ENCODE peak calls at places on chromosomes 11 and 22, in four cellular contexts. One of them, this sample, is unnamed.

GRCh38 chr11:85953491-85954143 is 98.4 kb downstream of the CCDC83 start:
- DNase-seq in T-cell: no peak
- DNase-seq in amniotic stem cell: no peak
- DNase-seq in activated CD8-positive, alpha-beta memory T cell treated with anti-CD3 and anti-CD28 coated beads for 4 hours: no peak
- DNase-seq in this sample: no peak

GRCh38 chr11:47412152-47412746 is 3.9 kb downstream of the SLC39A13 start:
- DNase-seq in activated CD8-positive, alpha-beta memory T cell treated with anti-CD3 and anti-CD28 coated beads for 4 hours: no peak
- DNase-seq in amniotic stem cell: no peak
- DNase-seq in T-cell: peak
- DNase-seq in this sample: peak

GRCh38 chr11:129803533-129803932 is 12.1 kb upstream of the TMEM45B start:
- DNase-seq in activated CD8-positive, alpha-beta memory T cell treated with anti-CD3 and anti-CD28 coated beads for 4 hours: no peak
- DNase-seq in amniotic stem cell: no peak
- DNase-seq in T-cell: no peak
- DNase-seq in this sample: peak

GRCh38 chr11:1870721-1871466 is 18.0 kb downstream of the LSP1 start:
- DNase-seq in T-cell: peak
- DNase-seq in activated CD8-positive, alpha-beta memory T cell treated with anti-CD3 and anti-CD28 coated beads for 4 hours: no peak
- DNase-seq in amniotic stem cell: no peak
- DNase-seq in this sample: no peak

GRCh38 chr11:917426-917825 is 6.8 kb upstream of the CHID1 start:
- DNase-seq in amniotic stem cell: no peak
- DNase-seq in T-cell: no peak
- DNase-seq in activated CD8-positive, alpha-beta memory T cell treated with anti-CD3 and anti-CD28 coated beads for 4 hours: no peak
- DNase-seq in this sample: peak

GRCh38 chr11:58024601-58025091 is 965 bp downstream of the OR9Q1 start:
- DNase-seq in amniotic stem cell: no peak
- DNase-seq in T-cell: no peak
- DNase-seq in activated CD8-positive, alpha-beta memory T cell treated with anti-CD3 and anti-CD28 coated beads for 4 hours: no peak
- DNase-seq in this sample: no peak

GRCh38 chr11:12502950-12503579 is 125.7 kb downstream of the PARVA start:
- DNase-seq in T-cell: no peak
- DNase-seq in activated CD8-positive, alpha-beta memory T cell treated with anti-CD3 and anti-CD28 coated beads for 4 hours: no peak
- DNase-seq in amniotic stem cell: no peak
- DNase-seq in this sample: no peak

GRCh38 chr11:3030289-3031070 is 26.7 kb downstream of the CARS1 start:
- DNase-seq in amniotic stem cell: no peak
- DNase-seq in T-cell: no peak
- DNase-seq in activated CD8-positive, alpha-beta memory T cell treated with anti-CD3 and anti-CD28 coated beads for 4 hours: no peak
- DNase-seq in this sample: no peak

GRCh38 chr22:33372875-33373274 is 314.7 kb upstream of the SYN3 start:
- DNase-seq in activated CD8-positive, alpha-beta memory T cell treated with anti-CD3 and anti-CD28 coated beads for 4 hours: no peak
- DNase-seq in amniotic stem cell: no peak
- DNase-seq in T-cell: no peak
- DNase-seq in this sample: no peak

GRCh38 chr11:105466582-105467228 is 143.2 kb upstream of the GRIA4 start:
- DNase-seq in amniotic stem cell: no peak
- DNase-seq in T-cell: no peak
- DNase-seq in activated CD8-positive, alpha-beta memory T cell treated with anti-CD3 and anti-CD28 coated beads for 4 hours: no peak
- DNase-seq in this sample: no peak

GRCh38 chr11:1502971-1503707 is 16.6 kb upstream of the MOB2 start:
- DNase-seq in T-cell: no peak
- DNase-seq in activated CD8-positive, alpha-beta memory T cell treated with anti-CD3 and anti-CD28 coated beads for 4 hours: no peak
- DNase-seq in amniotic stem cell: no peak
- DNase-seq in this sample: no peak

GRCh38 chr11:2580444-2581050 is 119.2 kb downstream of the KCNQ1OT1 start:
- DNase-seq in activated CD8-positive, alpha-beta memory T cell treated with anti-CD3 and anti-CD28 coated beads for 4 hours: no peak
- DNase-seq in amniotic stem cell: no peak
- DNase-seq in T-cell: no peak
- DNase-seq in this sample: no peak

GRCh38 chr11:114586797-114587196 is 8.8 kb downstream of the NXPE4 start:
- DNase-seq in amniotic stem cell: no peak
- DNase-seq in activated CD8-positive, alpha-beta memory T cell treated with anti-CD3 and anti-CD28 coated beads for 4 hours: no peak
- DNase-seq in T-cell: no peak
- DNase-seq in this sample: peak

GRCh38 chr22:25360411-25360810 is 141.0 kb downstream of the CRYBB2 start:
- DNase-seq in activated CD8-positive, alpha-beta memory T cell treated with anti-CD3 and anti-CD28 coated beads for 4 hours: no peak
- DNase-seq in T-cell: no peak
- DNase-seq in amniotic stem cell: no peak
- DNase-seq in this sample: no peak

GRCh38 chr11:60994450-60995135 is 23.1 kb downstream of the CD6 start:
- DNase-seq in activated CD8-positive, alpha-beta memory T cell treated with anti-CD3 and anti-CD28 coated beads for 4 hours: no peak
- DNase-seq in amniotic stem cell: no peak
- DNase-seq in T-cell: no peak
- DNase-seq in this sample: no peak

GRCh38 chr22:49489821-49490220 is 337.9 kb downstream of the BRD1 start:
- DNase-seq in amniotic stem cell: no peak
- DNase-seq in T-cell: no peak
- DNase-seq in activated CD8-positive, alpha-beta memory T cell treated with anti-CD3 and anti-CD28 coated beads for 4 hours: no peak
- DNase-seq in this sample: no peak

This sample was measured in NCI-H82.